ENCODE peak calls at places on chromosomes 6 and 20, in seven cellular contexts. One of them, this sample, is unnamed.

GRCh38 chr6:163415176-163415619 is 680 bp downstream of the QKI start:
- DNase-seq in fibroblast of pulmonary artery: no peak
- DNase-seq in mucosa of descending colon: peak; percentile 61
- DNase-seq in neural crest cell: peak; percentile 20
- DNase-seq in kidney epithelial cell: no peak
- DNase-seq in fibroblast of lung: no peak
- DNase-seq in BJ: no peak
- DNase-seq in this sample: peak; percentile 22

GRCh38 chr6:129491436-129491835 is 218.5 kb downstream of the ARHGAP18 start:
- DNase-seq in mucosa of descending colon: no peak
- DNase-seq in kidney epithelial cell: no peak
- DNase-seq in neural crest cell: no peak
- DNase-seq in fibroblast of lung: peak; percentile 38
- DNase-seq in fibroblast of pulmonary artery: peak; percentile 22
- DNase-seq in BJ: no peak
- DNase-seq in this sample: no peak

GRCh38 chr6:119602215-119603178 is 252.9 kb upstream of the MAN1A1 start:
- DNase-seq in fibroblast of pulmonary artery: peak; percentile 43
- DNase-seq in neural crest cell: no peak
- DNase-seq in BJ: no peak
- DNase-seq in fibroblast of lung: peak; percentile 78
- DNase-seq in kidney epithelial cell: no peak
- DNase-seq in mucosa of descending colon: no peak
- DNase-seq in this sample: peak; percentile 52

GRCh38 chr20:23584434-23585199 is 16.3 kb upstream of the CST9L start:
- DNase-seq in kidney epithelial cell: no peak
- DNase-seq in fibroblast of lung: no peak
- DNase-seq in BJ: no peak
- DNase-seq in fibroblast of pulmonary artery: no peak
- DNase-seq in neural crest cell: no peak
- DNase-seq in mucosa of descending colon: no peak
- DNase-seq in this sample: no peak

GRCh38 chr20:37990571-37991151 is 42.6 kb downstream of the TTI1 start:
- DNase-seq in fibroblast of lung: peak; percentile 91
- DNase-seq in BJ: peak; percentile 19
- DNase-seq in kidney epithelial cell: peak; percentile 59
- DNase-seq in mucosa of descending colon: peak; percentile 75
- DNase-seq in neural crest cell: no peak
- DNase-seq in fibroblast of pulmonary artery: peak; percentile 68
- DNase-seq in this sample: peak; percentile 50

GRCh38 chr20:330233-331149 is 5.1 kb downstream of the SOX12 start:
- DNase-seq in fibroblast of pulmonary artery: peak; percentile 75
- DNase-seq in mucosa of descending colon: no peak
- DNase-seq in BJ: no peak
- DNase-seq in fibroblast of lung: peak; percentile 84
- DNase-seq in neural crest cell: peak; percentile 52
- DNase-seq in kidney epithelial cell: no peak
- DNase-seq in this sample: peak; percentile 73

GRCh38 chr6:113402541-113402940 is 454.6 kb upstream of the MARCKS start:
- DNase-seq in fibroblast of pulmonary artery: no peak
- DNase-seq in BJ: no peak
- DNase-seq in fibroblast of lung: no peak
- DNase-seq in mucosa of descending colon: no peak
- DNase-seq in neural crest cell: no peak
- DNase-seq in kidney epithelial cell: no peak
- DNase-seq in this sample: no peak

GRCh38 chr6:3749991-3750323 is 1.6 kb downstream of the PXDC1 start:
- DNase-seq in neural crest cell: no peak
- DNase-seq in kidney epithelial cell: no peak
- DNase-seq in fibroblast of pulmonary artery: peak; percentile 76
- DNase-seq in mucosa of descending colon: peak; percentile 54
- DNase-seq in fibroblast of lung: peak; percentile 65
- DNase-seq in BJ: peak; percentile 25
- DNase-seq in this sample: peak; percentile 77

GRCh38 chr6:3355358-3356055 is 96.8 kb downstream of the PSMG4 start:
- DNase-seq in neural crest cell: no peak
- DNase-seq in fibroblast of pulmonary artery: no peak
- DNase-seq in mucosa of descending colon: no peak
- DNase-seq in BJ: no peak
- DNase-seq in kidney epithelial cell: no peak
- DNase-seq in fibroblast of lung: no peak
- DNase-seq in this sample: no peak

GRCh38 chr6:148891027-148891783 is 144.4 kb downstream of the UST start:
- DNase-seq in BJ: no peak
- DNase-seq in kidney epithelial cell: no peak
- DNase-seq in mucosa of descending colon: no peak
- DNase-seq in fibroblast of lung: no peak
- DNase-seq in neural crest cell: no peak
- DNase-seq in fibroblast of pulmonary artery: no peak
- DNase-seq in this sample: no peak

GRCh38 chr6:149210376-149210775 is 107.1 kb upstream of the TAB2 start:
- DNase-seq in mucosa of descending colon: no peak
- DNase-seq in fibroblast of lung: peak; percentile 69
- DNase-seq in fibroblast of pulmonary artery: peak; percentile 79
- DNase-seq in BJ: no peak
- DNase-seq in neural crest cell: no peak
- DNase-seq in kidney epithelial cell: no peak
- DNase-seq in this sample: peak; percentile 9

GRCh38 chr6:43402819-43403218 is 24.5 kb upstream of the ABCC10 start:
- DNase-seq in kidney epithelial cell: no peak
- DNase-seq in neural crest cell: no peak
- DNase-seq in mucosa of descending colon: no peak
- DNase-seq in BJ: no peak
- DNase-seq in fibroblast of lung: no peak
- DNase-seq in fibroblast of pulmonary artery: no peak
- DNase-seq in this sample: peak; percentile 18

GRCh38 chr6:4322134-4322845 is 186.9 kb upstream of the ECI2 start:
- DNase-seq in kidney epithelial cell: no peak
- DNase-seq in neural crest cell: no peak
- DNase-seq in fibroblast of pulmonary artery: no peak
- DNase-seq in mucosa of descending colon: no peak
- DNase-seq in fibroblast of lung: no peak
- DNase-seq in BJ: no peak
- DNase-seq in this sample: no peak

GRCh38 chr6:131958551-131959470 is 7.6 kb upstream of the CCN2 start:
- DNase-seq in kidney epithelial cell: no peak
- DNase-seq in mucosa of descending colon: peak; percentile 56
- DNase-seq in BJ: no peak
- DNase-seq in neural crest cell: no peak
- DNase-seq in fibroblast of pulmonary artery: no peak
- DNase-seq in fibroblast of lung: no peak
- DNase-seq in this sample: no peak

GRCh38 chr6:131958095-131958494 is 6.9 kb upstream of the CCN2 start:
- DNase-seq in fibroblast of lung: no peak
- DNase-seq in kidney epithelial cell: no peak
- DNase-seq in BJ: no peak
- DNase-seq in neural crest cell: no peak
- DNase-seq in mucosa of descending colon: no peak
- DNase-seq in fibroblast of pulmonary artery: no peak
- DNase-seq in this sample: no peak

GRCh38 chr6:131963063-131963462 is 11.9 kb upstream of the CCN2 start:
- DNase-seq in neural crest cell: no peak
- DNase-seq in fibroblast of lung: no peak
- DNase-seq in mucosa of descending colon: no peak
- DNase-seq in BJ: no peak
- DNase-seq in fibroblast of pulmonary artery: no peak
- DNase-seq in kidney epithelial cell: no peak
- DNase-seq in this sample: no peak

GRCh38 chr6:131955876-131956275 is 4.7 kb upstream of the CCN2 start:
- DNase-seq in kidney epithelial cell: no peak
- DNase-seq in BJ: no peak
- DNase-seq in fibroblast of pulmonary artery: no peak
- DNase-seq in mucosa of descending colon: no peak
- DNase-seq in fibroblast of lung: no peak
- DNase-seq in neural crest cell: no peak
- DNase-seq in this sample: no peak

DNA sequence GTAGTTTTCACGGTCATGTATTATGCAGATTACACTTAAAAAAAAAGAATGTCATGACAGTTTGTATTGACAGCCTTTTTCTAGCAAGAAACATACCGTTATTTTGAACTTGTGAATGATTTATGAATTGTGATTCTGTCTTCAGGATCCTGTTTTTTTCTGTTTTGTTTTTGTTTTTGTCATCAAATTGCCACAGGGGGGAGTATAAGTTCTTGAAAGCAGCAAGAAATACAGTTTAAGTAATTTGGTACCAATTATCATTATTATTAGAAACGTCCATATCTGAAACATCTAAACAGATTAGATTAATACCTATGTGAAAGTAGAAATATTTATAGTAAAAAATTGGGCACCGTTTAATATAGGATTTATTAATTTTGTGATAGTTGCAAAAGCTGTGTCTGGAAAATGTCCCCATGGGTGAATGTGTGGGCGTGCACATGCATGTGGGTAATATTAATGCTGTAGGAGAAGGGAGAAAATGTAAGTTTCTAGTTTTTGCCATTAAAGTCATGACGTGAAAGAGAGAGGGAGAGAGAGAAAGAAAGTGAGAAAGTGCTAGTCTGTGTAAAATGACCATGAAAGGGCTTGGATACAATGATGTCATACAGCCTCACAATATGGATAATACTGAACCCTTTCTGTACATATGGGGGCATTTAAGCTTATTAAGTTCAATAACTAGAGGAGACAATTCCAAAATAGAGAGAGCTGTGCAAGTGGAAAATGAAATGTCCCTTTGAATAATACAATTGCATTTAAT is 9.4 kb upstream of the CCN2 start:
- DNase-seq in mucosa of descending colon: no peak
- DNase-seq in fibroblast of lung: peak; percentile 72
- DNase-seq in BJ: no peak
- DNase-seq in fibroblast of pulmonary artery: peak; percentile 69
- DNase-seq in kidney epithelial cell: no peak
- DNase-seq in neural crest cell: no peak
- DNase-seq in this sample: no peak
- TF ChIP-seq CTCF in mucosa of descending colon: no peak
- TF ChIP-seq CTCF in fibroblast of lung: no peak
- TF ChIP-seq CTCF in BJ: peak; percentile 32
- TF ChIP-seq CTCF in fibroblast of pulmonary artery: peak; percentile 42
- TF ChIP-seq CTCF in kidney epithelial cell: peak; percentile 20
- TF ChIP-seq CTCF in neural crest cell: peak; percentile 20
- TF ChIP-seq CTCF in this sample: peak; percentile 41

GRCh38 chr6:16339263-16339587 is 100.8 kb downstream of the GMPR start:
- DNase-seq in kidney epithelial cell: no peak
- DNase-seq in mucosa of descending colon: no peak
- DNase-seq in BJ: no peak
- DNase-seq in fibroblast of pulmonary artery: no peak
- DNase-seq in fibroblast of lung: no peak
- DNase-seq in neural crest cell: no peak
- DNase-seq in this sample: no peak
- TF ChIP-seq CTCF in kidney epithelial cell: no peak
- TF ChIP-seq CTCF in mucosa of descending colon: no peak
- TF ChIP-seq CTCF in BJ: no peak
- TF ChIP-seq CTCF in fibroblast of pulmonary artery: no peak
- TF ChIP-seq CTCF in fibroblast of lung: no peak
- TF ChIP-seq CTCF in neural crest cell: no peak
- TF ChIP-seq CTCF in this sample: peak; percentile 17

DNA sequence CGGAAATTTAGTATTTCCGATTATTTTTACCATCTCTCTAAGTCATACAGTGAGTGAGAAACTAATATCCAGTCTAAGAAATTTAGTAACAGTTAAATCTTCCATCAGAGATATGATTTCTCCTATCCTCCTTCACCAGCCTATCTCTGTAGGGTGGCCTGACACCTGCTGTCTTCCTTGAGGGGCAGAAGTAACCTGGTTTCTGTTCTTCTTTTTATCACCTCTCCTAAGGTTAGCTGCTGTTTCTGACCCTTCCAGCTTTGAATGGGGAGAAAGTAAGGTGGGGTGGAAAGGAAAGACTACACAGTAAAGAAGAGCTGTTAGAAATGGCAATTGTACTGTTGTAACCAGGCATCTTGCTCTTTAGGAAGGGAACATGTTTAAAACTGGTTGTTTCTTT is 447.7 kb downstream of the PHF3 start:
- DNase-seq in neural crest cell: no peak
- DNase-seq in BJ: no peak
- DNase-seq in fibroblast of pulmonary artery: no peak
- DNase-seq in mucosa of descending colon: no peak
- DNase-seq in kidney epithelial cell: no peak
- DNase-seq in fibroblast of lung: no peak
- DNase-seq in this sample: no peak
- TF ChIP-seq CTCF in neural crest cell: no peak
- TF ChIP-seq CTCF in BJ: no peak
- TF ChIP-seq CTCF in fibroblast of pulmonary artery: no peak
- TF ChIP-seq CTCF in mucosa of descending colon: no peak
- TF ChIP-seq CTCF in kidney epithelial cell: no peak
- TF ChIP-seq CTCF in fibroblast of lung: no peak
- TF ChIP-seq CTCF in this sample: no peak

GRCh38 chr6:160344281-160344680 is 3.9 kb upstream of the SLC22A3 start:
- DNase-seq in kidney epithelial cell: no peak
- DNase-seq in BJ: no peak
- DNase-seq in neural crest cell: no peak
- DNase-seq in fibroblast of lung: no peak
- DNase-seq in mucosa of descending colon: no peak
- DNase-seq in fibroblast of pulmonary artery: peak; percentile 13
- DNase-seq in this sample: no peak

GRCh38 chr6:160349837-160350236 is 1.7 kb downstream of the SLC22A3 start:
- DNase-seq in mucosa of descending colon: no peak
- DNase-seq in kidney epithelial cell: no peak
- DNase-seq in fibroblast of pulmonary artery: peak; percentile 15
- DNase-seq in BJ: no peak
- DNase-seq in neural crest cell: no peak
- DNase-seq in fibroblast of lung: no peak
- DNase-seq in this sample: no peak

GRCh38 chr6:160348209-160348551 is at the start of gene SLC22A3:
- DNase-seq in fibroblast of lung: no peak
- DNase-seq in BJ: no peak
- DNase-seq in kidney epithelial cell: no peak
- DNase-seq in neural crest cell: no peak
- DNase-seq in mucosa of descending colon: no peak
- DNase-seq in fibroblast of pulmonary artery: no peak
- DNase-seq in this sample: no peak

GRCh38 chr6:160347259-160348208 is 644 bp upstream of the SLC22A3 start:
- DNase-seq in kidney epithelial cell: no peak
- DNase-seq in mucosa of descending colon: peak; percentile 62
- DNase-seq in fibroblast of pulmonary artery: no peak
- DNase-seq in neural crest cell: no peak
- DNase-seq in BJ: no peak
- DNase-seq in fibroblast of lung: no peak
- DNase-seq in this sample: no peak

DNA sequence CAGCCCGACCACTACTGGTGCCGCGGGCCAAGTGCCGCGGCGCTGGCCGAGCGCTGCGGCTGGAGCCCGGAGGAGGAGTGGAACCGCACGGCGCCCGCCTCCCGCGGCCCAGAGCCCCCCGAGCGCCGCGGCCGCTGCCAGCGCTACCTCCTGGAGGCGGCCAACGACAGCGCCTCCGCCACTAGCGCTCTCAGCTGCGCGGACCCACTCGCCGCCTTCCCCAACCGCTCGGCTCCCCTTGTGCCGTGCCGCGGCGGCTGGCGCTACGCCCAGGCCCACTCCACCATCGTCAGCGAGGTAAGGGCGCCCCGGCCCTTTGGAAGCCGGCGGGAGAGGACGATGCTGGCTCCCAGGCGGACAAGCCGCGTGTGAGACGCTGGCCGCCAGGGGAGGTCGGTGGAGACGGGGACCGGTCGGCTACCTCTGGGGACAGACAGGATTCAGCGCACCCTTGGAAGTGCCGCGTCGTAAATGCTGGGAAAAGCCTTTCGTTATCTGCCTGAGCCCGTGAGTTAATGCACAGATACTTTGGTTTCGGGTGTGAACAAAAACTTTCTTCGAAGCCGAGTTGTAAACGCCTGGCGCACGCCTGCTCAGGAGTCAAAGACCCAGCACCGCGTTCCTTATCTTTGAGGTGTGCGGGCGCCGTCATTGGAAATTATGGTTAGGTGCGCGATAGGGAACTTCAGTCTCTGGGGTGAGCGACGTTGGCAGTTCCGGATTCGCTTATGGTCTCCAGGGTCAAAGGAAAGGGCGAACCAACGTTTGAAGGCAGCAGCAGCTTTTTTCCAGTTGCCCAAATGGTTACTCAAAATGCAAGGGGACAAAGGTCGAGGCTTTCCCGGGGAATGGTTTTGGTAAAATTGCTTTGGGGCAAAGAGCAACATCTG is 619 bp downstream of the SLC22A3 start:
- DNase-seq in kidney epithelial cell: no peak
- DNase-seq in fibroblast of lung: peak; percentile 15
- DNase-seq in BJ: no peak
- DNase-seq in mucosa of descending colon: no peak
- DNase-seq in fibroblast of pulmonary artery: peak; percentile 35
- DNase-seq in neural crest cell: peak; percentile 36
- DNase-seq in this sample: no peak
- TF ChIP-seq CTCF in kidney epithelial cell: peak; percentile 4
- TF ChIP-seq CTCF in fibroblast of lung: no peak
- TF ChIP-seq CTCF in BJ: no peak
- TF ChIP-seq CTCF in mucosa of descending colon: no peak
- TF ChIP-seq CTCF in fibroblast of pulmonary artery: peak; percentile 20
- TF ChIP-seq CTCF in neural crest cell: peak; percentile 47
- TF ChIP-seq CTCF in this sample: no peak